ENCODE peak calls at places on chromosomes 3 and 15, in nine cellular contexts. J is cardiac muscle cell; X is H54; T is AG04449; E is EL; D is HT1080; H is NCI-H1436 treated with DMSO at 0.1 percent for 48 hours; N is posterior cingulate gyrus; S is stimulated activated naive CD8-positive, alpha-beta T cell treated with anti-CD3 and anti-CD28 coated beads, Interleukin-15, amount 100 ng/mL, for 72 hours. O is an unnamed sample.

GRCh38 chr3:131526801-131527347 is 24.1 kb upstream of the MRPL3 start:
- DNase-seq in J (peak), X (no peak), T (no peak), E (peak), D (peak), H (no peak), N (no peak), S (no peak), O (no peak)

GRCh38 chr3:109254760-109255159 is 61.6 kb downstream of the DPPA2 start:
- DNase-seq in J (no peak), X (no peak), T (no peak), E (no peak), D (no peak), H (no peak), N (no peak), S (no peak), O (no peak)

GRCh38 chr3:73409405-73409804 is 215.3 kb downstream of the PDZRN3 start:
- DNase-seq in J (no peak), X (no peak), T (peak), E (peak), D (peak), H (no peak), N (no peak), S (no peak), O (no peak)

GRCh38 chr3:111621535-111621934 is 26.4 kb upstream of the ZBED2 start:
- DNase-seq in J (peak), X (peak), T (no peak), E (no peak), D (peak), H (no peak), N (no peak), S (no peak), O (no peak)

GRCh38 chr3:174581551-174581950 is 277.6 kb upstream of the NAALADL2 start:
- DNase-seq in J (no peak), X (no peak), T (no peak), E (peak), D (peak), H (no peak), N (no peak), S (no peak), O (no peak)

GRCh38 chr3:194705227-194705626 is 19.5 kb downstream of the FAM43A start:
- DNase-seq in J (no peak), X (no peak), T (no peak), E (no peak), D (no peak), H (no peak), N (no peak), S (no peak), O (no peak)

GRCh38 chr3:34582054-34582453 is 783.6 kb downstream of the PDCD6IP start:
- DNase-seq in J (no peak), X (no peak), T (no peak), E (no peak), D (peak), H (no peak), N (no peak), S (no peak), O (no peak)

GRCh38 chr3:66756468-66757036 is 241.6 kb upstream of the KBTBD8 start:
- DNase-seq in J (no peak), X (no peak), T (no peak), E (no peak), D (no peak), H (no peak), N (no peak), S (no peak), O (no peak)

GRCh38 chr15:42348083-42348482 is 11.2 kb upstream of the CAPN3 start:
- DNase-seq in J (no peak), X (peak), T (peak), E (peak), D (peak), H (no peak), N (no peak), S (no peak), O (no peak)

GRCh38 chr15:64067564-64068030 is 21.3 kb upstream of the DAPK2 start:
- DNase-seq in J (peak), X (peak), T (no peak), E (peak), D (peak), H (no peak), N (peak), S (peak), O (peak)

GRCh38 chr3:58630081-58630709 is 36.4 kb downstream of the FAM3D start:
- DNase-seq in J (peak), X (peak), T (no peak), E (peak), D (peak), H (no peak), N (peak), S (peak), O (peak)

GRCh38 chr3:132290833-132291232 is 26.4 kb upstream of the ACP3 start:
- DNase-seq in J (no peak), X (no peak), T (no peak), E (peak), D (peak), H (no peak), N (no peak), S (no peak), O (no peak)

GRCh38 chr3:9653565-9654248 is 4.4 kb downstream of the MTMR14 start:
- DNase-seq in J (no peak), X (no peak), T (no peak), E (no peak), D (no peak), H (no peak), N (no peak), S (no peak), O (no peak)

GRCh38 chr3:171446801-171447578 is 13.2 kb downstream of the TNIK start:
- DNase-seq in J (no peak), X (no peak), T (peak), E (peak), D (peak), H (no peak), N (no peak), S (no peak), O (no peak)

GRCh38 chr15:63041982-63042878 is at the start of gene TPM1:
- DNase-seq in J (peak), X (peak), T (peak), E (peak), D (peak), H (no peak), N (no peak), S (peak), O (no peak)

GRCh38 chr15:71455107-71455506 is 339.8 kb downstream of the THSD4 start:
- DNase-seq in J (no peak), X (no peak), T (no peak), E (no peak), D (no peak), H (peak), N (no peak), S (no peak), O (no peak)

GRCh38 chr3:121651684-121652083 is 9.0 kb downstream of the HCLS1 start:
- DNase-seq in J (no peak), X (no peak), T (no peak), E (peak), D (peak), H (no peak), N (no peak), S (no peak), O (no peak)

GRCh38 chr15:55574096-55574495 is 14.0 kb downstream of the PYGO1 start:
- DNase-seq in J (no peak), X (no peak), T (no peak), E (no peak), D (no peak), H (no peak), N (no peak), S (no peak), O (no peak)

GRCh38 chr3:111714305-111714704 is 119.2 kb upstream of the ZBED2 start:
- DNase-seq in J (peak), X (no peak), T (no peak), E (peak), D (peak), H (no peak), N (no peak), S (no peak), O (no peak)

GRCh38 chr3:63946753-63947152 is 34.6 kb upstream of the SCAANT1 start:
- DNase-seq in J (no peak), X (no peak), T (no peak), E (no peak), D (no peak), H (no peak), N (no peak), S (no peak), O (no peak)

GRCh38 chr3:102053375-102053989 is 204.2 kb downstream of the NFKBIZ start:
- DNase-seq in J (no peak), X (no peak), T (no peak), E (peak), D (peak), H (no peak), N (no peak), S (no peak), O (no peak)